ENCODE peak calls at places on chromosomes 1 and 21, in eight cellular contexts. C is AG04450; V is coronary artery; R is CD8-positive, alpha-beta memory T cell; D is brain microvascular endothelial cell; O is IMR-90; M is stomach; E is heart right ventricle. Y is an unnamed sample.

GRCh38 chr21:35086357-35086756 is 37.3 kb upstream of the RUNX1 start:
- DNase-seq in D (peak), E (no peak), O (peak), R (no peak), M (no peak), V (no peak), C (no peak), Y (peak)

GRCh38 chr1:183914283-183914682 is 109.4 kb downstream of the RGL1 start:
- DNase-seq in V (no peak), E (no peak), D (no peak), O (peak), R (no peak), M (no peak), C (no peak), Y (peak)

GRCh38 chr21:32334980-32335471 is 36.4 kb downstream of the MRAP start:
- DNase-seq in E (no peak), C (no peak), M (no peak), O (no peak), D (no peak), V (no peak), R (no peak), Y (no peak)

GRCh38 chr1:167935252-167936067 is 1.0 kb upstream of the DCAF6 start:
- DNase-seq in E (peak), M (no peak), D (peak), V (peak), C (no peak), O (peak), R (peak), Y (peak)

GRCh38 chr1:220458936-220459335 is 69.0 kb upstream of the MARK1 start:
- DNase-seq in V (no peak), D (no peak), R (no peak), O (no peak), E (no peak), M (no peak), C (no peak), Y (no peak)

GRCh38 chr21:44999428-44999971 is 59.7 kb downstream of the SLX9 start:
- DNase-seq in R (peak), C (no peak), D (no peak), M (no peak), V (no peak), O (no peak), E (no peak), Y (no peak)

GRCh38 chr1:218664385-218665170 is 319.4 kb downstream of the TGFB2 start:
- DNase-seq in R (no peak), C (no peak), E (no peak), O (peak), V (no peak), D (no peak), M (no peak), Y (peak)

GRCh38 chr21:25872271-25872670 is 137.5 kb downstream of the GABPA start:
- DNase-seq in E (no peak), M (no peak), C (no peak), R (no peak), V (no peak), D (no peak), O (no peak), Y (no peak)

GRCh38 chr1:65267291-65268087 is 41.9 kb upstream of the DNAJC6 start:
- DNase-seq in O (no peak), M (no peak), E (no peak), R (no peak), C (no peak), V (no peak), D (no peak), Y (no peak)

GRCh38 chr1:58741689-58742553 is 41.9 kb downstream of the JUN start:
- DNase-seq in D (no peak), V (no peak), C (no peak), R (no peak), M (no peak), O (no peak), E (no peak), Y (no peak)

GRCh38 chr1:18121072-18121820 is 13.6 kb downstream of the IGSF21 start:
- DNase-seq in E (no peak), C (no peak), D (no peak), M (no peak), V (no peak), O (no peak), R (no peak), Y (no peak)

GRCh38 chr1:110606784-110607662 is 865 bp upstream of the KCNA2 start:
- DNase-seq in E (no peak), V (no peak), C (no peak), D (no peak), O (no peak), R (no peak), M (no peak), Y (peak)

GRCh38 chr1:37792943-37793686 is 532 bp upstream of the MANEAL start:
- DNase-seq in E (no peak), V (no peak), C (no peak), R (no peak), D (no peak), M (no peak), O (no peak), Y (no peak)

GRCh38 chr21:32978346-32979270 is 47.1 kb upstream of the OLIG2 start:
- DNase-seq in V (no peak), O (no peak), R (no peak), M (no peak), E (no peak), D (no peak), C (no peak), Y (no peak)

GRCh38 chr21:31161157-31161556 is 122.9 kb upstream of the KRTAP19-8 start:
- DNase-seq in V (no peak), E (no peak), D (no peak), C (no peak), M (no peak), R (no peak), O (peak), Y (no peak)

GRCh38 chr1:220094016-220094911 is at the start of gene IARS2:
- DNase-seq in E (peak), D (peak), C (peak), V (peak), O (peak), R (peak), M (peak), Y (peak)

GRCh38 chr1:117093091-117093534 is 28.4 kb downstream of the TRIM45 start:
- DNase-seq in D (peak), R (no peak), E (no peak), V (no peak), O (peak), C (peak), M (peak), Y (peak)

GRCh38 chr1:16926491-16927195 is 4.9 kb downstream of the CROCC start:
- DNase-seq in V (no peak), D (no peak), C (no peak), O (no peak), R (no peak), E (no peak), M (no peak), Y (peak)

GRCh38 chr1:14968251-14968812 is 185.2 kb upstream of the TMEM51 start:
- DNase-seq in D (peak), M (no peak), O (peak), R (no peak), V (peak), C (no peak), E (peak), Y (peak)

GRCh38 chr1:227789881-227790400 is 25.5 kb upstream of the PRSS38 start:
- DNase-seq in D (no peak), M (no peak), V (peak), C (no peak), E (no peak), O (no peak), R (no peak), Y (no peak)

GRCh38 chr1:110503471-110503870 is 15.5 kb downstream of the KCNA10 start:
- DNase-seq in C (no peak), O (no peak), E (no peak), V (no peak), M (no peak), D (no peak), R (no peak), Y (no peak)

GRCh38 chr1:46488343-46489168 is 1.1 kb upstream of the DMBX1 start:
- DNase-seq in D (no peak), O (peak), M (no peak), E (no peak), V (no peak), R (no peak), C (no peak), Y (peak)

GRCh38 chr1:41380979-41381690 is 19.9 kb downstream of the FOXO6 start:
- DNase-seq in M (peak), C (no peak), O (no peak), R (no peak), D (no peak), V (no peak), E (no peak), Y (no peak)

GRCh38 chr1:202807367-202807925 is 775 bp downstream of the KDM5B start:
- DNase-seq in E (peak), D (no peak), R (peak), V (no peak), C (no peak), M (no peak), O (peak), Y (peak)

GRCh38 chr21:34886554-34887385 is 162.3 kb downstream of the RUNX1 start:
- DNase-seq in R (no peak), O (no peak), D (no peak), V (peak), E (peak), M (no peak), C (no peak), Y (peak)

GRCh38 chr1:6918286-6918907 is 133.1 kb downstream of the CAMTA1 start:
- DNase-seq in O (no peak), M (no peak), R (no peak), V (no peak), C (no peak), D (no peak), E (no peak), Y (no peak)

GRCh38 chr1:1956101-1956500 is 37.0 kb upstream of the TMEM52 start:
- DNase-seq in M (no peak), V (no peak), D (no peak), R (no peak), E (no peak), C (no peak), O (no peak), Y (no peak)

GRCh38 chr1:99539131-99539530 is 106.8 kb upstream of the PALMD start:
- DNase-seq in M (no peak), O (no peak), C (no peak), D (no peak), R (no peak), V (no peak), E (no peak), Y (no peak)

GRCh38 chr1:59316497-59317128 is 19.7 kb downstream of the FGGY start:
- DNase-seq in O (peak), R (no peak), C (peak), V (no peak), E (no peak), M (no peak), D (peak), Y (peak)

DNA sequence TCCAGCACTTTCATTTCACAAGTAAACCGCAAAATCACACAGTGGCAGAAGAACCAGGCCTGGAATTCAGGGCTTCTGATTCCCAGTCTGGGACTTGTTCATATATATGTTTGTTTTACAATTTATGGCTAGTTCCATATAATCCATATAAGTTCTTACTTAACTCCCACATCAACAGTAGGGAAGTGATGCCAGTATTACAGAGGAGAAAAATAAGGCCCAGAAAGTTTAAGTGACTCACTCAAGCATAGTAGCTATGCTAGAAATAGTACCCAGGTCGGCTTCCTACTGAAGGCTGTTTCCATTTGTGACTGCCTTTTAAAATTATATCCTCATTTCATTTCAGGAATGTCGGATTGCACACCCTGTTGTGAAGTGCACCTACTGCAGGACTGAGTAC is 1.4 kb downstream of the FAM76A start:
- DNase-seq in O (peak), R (no peak), C (no peak), V (no peak), E (no peak), D (peak), M (no peak), Y (peak)
- H3K4me3 ChIP-seq in O (peak), R (no peak), C (peak), V (peak), E (peak), D (peak), M (no peak), Y (peak)

DNA sequence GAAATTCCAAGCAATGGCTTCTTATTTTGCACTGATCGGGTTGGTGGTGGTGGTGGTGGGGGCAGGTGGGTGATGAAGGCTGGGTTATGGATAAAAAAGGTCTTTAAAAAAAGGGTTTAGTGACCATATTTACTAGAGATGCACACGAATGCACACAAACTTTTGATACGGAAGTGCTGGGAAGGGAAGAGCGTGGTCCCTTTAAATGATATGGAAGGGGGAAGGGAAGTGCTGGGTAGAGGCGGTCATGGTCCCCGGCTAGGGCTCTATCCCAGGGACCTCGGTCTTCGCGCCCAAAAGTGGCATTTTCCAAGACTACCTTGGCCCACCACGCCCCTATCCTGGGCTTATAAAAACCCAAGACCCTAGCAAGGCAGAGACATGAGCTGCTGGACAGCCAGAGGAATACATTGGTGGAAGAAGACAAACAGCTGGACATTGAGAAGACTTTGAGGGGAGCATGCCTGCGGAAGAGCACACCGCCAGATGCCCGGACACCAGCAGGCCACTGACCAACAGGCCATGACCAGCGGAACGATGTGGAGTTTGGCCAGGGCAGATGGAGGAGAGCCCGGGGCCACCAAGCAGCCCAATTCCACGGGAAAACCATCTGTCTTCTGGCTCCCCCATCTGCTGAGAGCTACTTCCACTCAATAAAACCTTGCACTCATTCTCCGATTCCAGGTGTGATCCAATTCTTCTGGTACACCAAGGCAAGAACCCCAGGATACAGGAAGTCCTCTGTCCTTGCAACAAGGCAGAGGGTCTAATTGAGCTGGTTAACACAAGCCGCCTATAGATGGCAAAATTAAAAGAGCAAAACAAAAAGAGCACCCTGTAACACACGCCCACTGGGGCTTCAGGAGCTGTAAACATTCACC is 1720.2 kb downstream of the MRPL39 start:
- DNase-seq in O (no peak), R (no peak), E (no peak), V (no peak), M (no peak), D (no peak), C (no peak), Y (no peak)
- H3K4me3 ChIP-seq in O (no peak), R (peak), E (no peak), V (no peak), M (no peak), D (no peak), C (no peak), Y (no peak)

GRCh38 chr1:84973493-84974334 is 23.2 kb downstream of the MCOLN2 start:
- DNase-seq in O (no peak), E (no peak), M (no peak), D (no peak), R (no peak), V (no peak), C (no peak), Y (peak)
- H3K4me3 ChIP-seq in O (no peak), E (no peak), M (no peak), D (no peak), R (no peak), V (no peak), C (no peak), Y (no peak)

GRCh38 chr1:113392541-113392940 is 2.2 kb downstream of the MAGI3 start:
- DNase-seq in O (no peak), E (no peak), C (no peak), V (no peak), R (no peak), D (no peak), M (no peak), Y (no peak)
- H3K4me3 ChIP-seq in O (no peak), E (peak), C (peak), V (peak), R (no peak), D (no peak), M (peak), Y (no peak)

GRCh38 chr1:31705080-31705866 is 1.5 kb upstream of the COL16A1 start:
- DNase-seq in C (no peak), E (peak), M (peak), O (peak), D (peak), R (peak), V (peak), Y (peak)
- H3K4me3 ChIP-seq in C (peak), E (peak), M (peak), O (no peak), D (peak), R (no peak), V (peak), Y (peak)

DNA sequence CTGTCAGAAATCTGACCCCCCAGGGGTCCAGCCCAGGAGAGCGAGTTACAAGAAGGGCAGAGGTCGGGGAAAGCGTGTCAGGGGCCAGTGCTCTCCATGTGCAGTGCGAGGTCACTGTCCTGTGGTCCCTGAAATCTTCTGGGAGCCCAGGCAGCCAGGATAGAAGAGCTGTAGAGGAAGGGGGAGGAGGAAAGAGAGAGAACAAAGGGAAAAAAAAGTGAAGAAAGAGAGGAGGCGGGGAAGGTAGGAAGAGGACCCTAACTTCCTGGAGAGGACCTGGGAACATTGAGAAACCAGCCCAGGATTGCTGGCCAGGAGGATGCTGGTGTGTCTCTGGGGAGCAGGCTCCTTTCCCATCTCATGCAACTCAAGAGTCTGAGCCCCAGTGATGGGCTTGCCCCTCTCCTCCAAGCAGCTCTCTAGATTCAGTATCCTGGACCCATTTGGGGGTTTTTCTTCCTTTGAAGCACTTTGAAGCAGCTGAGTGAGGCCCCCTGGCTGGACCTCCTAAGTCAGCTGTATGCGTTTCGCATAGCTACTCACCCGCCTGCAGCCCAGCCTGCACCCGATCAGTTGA is 6.8 kb upstream of the INAVA start:
- DNase-seq in R (no peak), E (no peak), D (no peak), M (no peak), V (no peak), C (no peak), O (no peak), Y (no peak)
- H3K4me3 ChIP-seq in R (peak), E (no peak), D (no peak), M (peak), V (no peak), C (no peak), O (no peak), Y (no peak)

GRCh38 chr1:207825719-207826556 is 74.1 kb downstream of the CD46 start:
- DNase-seq in R (peak), E (peak), V (peak), O (peak), D (peak), C (no peak), M (peak), Y (peak)
- H3K4me3 ChIP-seq in R (peak), E (peak), V (peak), O (no peak), D (peak), C (no peak), M (peak), Y (peak)

DNA sequence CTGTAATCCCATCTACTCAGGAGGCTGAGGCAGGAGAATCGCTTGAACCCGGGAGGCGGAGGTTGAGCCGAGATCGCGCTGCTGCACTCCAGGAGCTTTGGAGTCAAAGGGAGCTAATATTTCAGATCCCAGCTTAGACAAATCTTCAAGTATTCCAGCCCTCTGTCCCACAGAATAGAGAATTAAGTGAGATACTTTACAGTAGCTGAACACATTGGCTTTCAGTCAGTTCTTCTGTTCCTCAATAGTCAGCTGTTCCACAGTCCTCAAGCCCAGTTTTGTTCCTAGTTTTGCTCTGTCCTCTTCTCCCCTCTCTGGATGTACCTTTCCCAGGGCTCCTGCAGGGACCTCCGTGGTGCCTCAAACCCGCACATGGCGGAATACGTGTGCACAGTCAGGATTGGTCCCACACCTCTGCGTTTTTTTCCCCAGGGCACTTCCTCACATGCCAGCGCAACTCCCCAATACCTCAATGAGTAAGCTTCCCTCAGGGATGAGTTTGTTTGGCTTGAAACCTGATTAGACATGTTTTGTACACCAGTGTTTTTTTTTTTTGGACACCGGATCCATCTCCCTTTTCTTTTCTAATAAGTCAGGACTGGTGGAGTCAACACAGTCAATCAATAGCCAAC is 1.2 kb downstream of the MFN2 start:
- DNase-seq in R (no peak), C (no peak), M (no peak), O (no peak), V (no peak), D (no peak), E (no peak), Y (no peak)
- H3K4me3 ChIP-seq in R (peak), C (peak), M (peak), O (no peak), V (no peak), D (peak), E (peak), Y (peak)

GRCh38 chr1:33094486-33094885 is 13.5 kb downstream of the AZIN2 start:
- DNase-seq in E (no peak), M (no peak), O (no peak), R (no peak), C (no peak), V (no peak), D (no peak), Y (no peak)
- H3K4me3 ChIP-seq in E (no peak), M (no peak), O (no peak), R (no peak), C (no peak), V (no peak), D (no peak), Y (no peak)

DNA sequence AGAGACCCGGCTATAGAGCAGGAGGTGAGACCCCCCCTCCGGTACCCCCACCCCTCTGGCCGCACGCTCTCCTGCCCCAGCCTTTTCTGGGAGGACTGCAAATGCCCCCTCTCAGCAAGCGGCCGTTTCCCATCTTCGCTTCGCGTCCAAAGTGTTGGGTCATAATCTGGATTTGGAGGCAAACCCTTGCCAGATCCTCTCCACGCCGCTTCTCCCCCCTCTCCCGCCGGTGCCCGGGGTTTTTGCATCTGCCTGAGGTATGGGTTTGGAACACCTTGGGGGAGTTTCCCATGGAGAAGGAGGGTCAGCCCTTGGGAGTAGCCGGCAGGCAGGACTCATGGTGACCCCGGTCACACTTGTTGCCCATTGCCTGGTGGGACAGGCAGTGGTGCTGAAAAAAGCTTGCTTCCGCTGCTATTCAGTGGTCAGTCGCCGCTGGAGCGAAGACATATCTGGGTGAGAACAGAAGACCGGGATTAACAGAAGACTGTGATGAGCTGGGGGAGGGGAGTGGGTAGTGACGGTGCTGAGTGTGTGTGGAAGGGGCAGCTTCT is 948 bp downstream of the KCNK2 start:
- DNase-seq in C (no peak), E (no peak), M (no peak), O (peak), V (no peak), R (no peak), D (no peak), Y (peak)
- H3K4me3 ChIP-seq in C (peak), E (peak), M (peak), O (peak), V (peak), R (no peak), D (peak), Y (peak)